ENCODE peak calls at places on chromosomes 12 and 14, in five cellular contexts. P, I, X, R and M are unnamed samples.

GRCh38 chr14:61296707-61297502 is 15.8 kb upstream of the TMEM30B start:
- DNase-seq in P (peak; percentile 56), R (no peak), I (peak; percentile 78), X (peak; percentile 57), M (peak; percentile 44)

GRCh38 chr12:10113920-10114319 is 15.1 kb upstream of the CLEC1A start:
- DNase-seq in P (no peak), R (no peak), I (no peak), X (peak; percentile 31), M (no peak)

GRCh38 chr12:30840715-30841114 is 85.8 kb upstream of the TSPAN11 start:
- DNase-seq in X (no peak), P (no peak), I (peak; percentile 6), R (no peak), M (no peak)

GRCh38 chr12:76908303-76909017 is 29.6 kb upstream of the CSRP2 start:
- DNase-seq in X (no peak), R (no peak), P (no peak), I (no peak), M (no peak)

GRCh38 chr12:68559984-68560822 is 50.5 kb upstream of the RAP1B start:
- DNase-seq in R (no peak), X (no peak), P (peak; percentile 20), I (no peak), M (no peak)

GRCh38 chr12:18951219-18951618 is 178.3 kb upstream of the PLEKHA5 start:
- DNase-seq in P (no peak), X (no peak), R (no peak), I (no peak), M (no peak)

GRCh38 chr14:22434901-22435565 is 154.0 kb downstream of the DAD1 start:
- DNase-seq in R (no peak), X (no peak), I (no peak), P (no peak), M (no peak)

GRCh38 chr12:12835378-12836145 is 22.4 kb downstream of the DDX47 start:
- DNase-seq in X (peak; percentile 100), I (no peak), R (no peak), P (peak; percentile 47), M (peak; percentile 97)

GRCh38 chr14:22848391-22849164 is 12.2 kb downstream of the MMP14 start:
- DNase-seq in I (peak; percentile 96), X (peak; percentile 69), R (peak; percentile 45), P (peak; percentile 92), M (peak; percentile 33)

GRCh38 chr14:104970231-104971068 is 7.7 kb downstream of the AHNAK2 start:
- DNase-seq in X (peak; percentile 86), P (peak; percentile 81), I (peak; percentile 80), R (no peak), M (peak; percentile 79)

GRCh38 chr12:120751389-120751788 is 25.8 kb downstream of the ACADS start:
- DNase-seq in X (no peak), P (no peak), I (no peak), R (no peak), M (no peak)

GRCh38 chr14:106417224-106418049 is 891.1 kb downstream of the TMEM121 start:
- DNase-seq in R (peak; percentile 77), I (peak; percentile 2), P (no peak), X (no peak), M (no peak)

GRCh38 chr14:22994762-22995275 is 12.5 kb upstream of the AJUBA start:
- DNase-seq in R (peak; percentile 52), I (peak; percentile 66), X (peak; percentile 22), P (peak; percentile 48), M (no peak)

GRCh38 chr12:43692064-43692463 is 66.5 kb downstream of the PUS7L start:
- DNase-seq in X (peak; percentile 52), R (no peak), I (peak; percentile 57), P (peak; percentile 67), M (peak; percentile 7)

DNA sequence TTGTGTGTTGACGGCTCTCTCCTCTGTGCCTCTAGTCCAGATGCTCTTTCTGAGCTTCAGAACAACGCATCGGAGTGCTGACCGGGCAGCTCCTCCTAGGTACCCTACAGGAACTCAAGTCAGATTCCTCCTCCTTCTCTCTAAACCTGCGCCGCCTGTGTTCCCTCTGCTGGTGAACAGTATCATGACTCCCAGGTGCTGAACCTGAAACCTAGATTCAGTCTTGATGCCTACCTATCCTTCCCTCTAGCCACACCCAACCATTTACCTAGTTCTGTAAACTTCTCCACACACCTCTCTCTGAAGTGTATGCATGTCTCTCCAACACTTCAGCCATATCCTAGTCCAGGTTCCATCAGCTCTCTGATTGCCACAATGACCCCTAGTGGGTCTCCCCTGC is 112.7 kb downstream of the EFCAB11 start:
- DNase-seq in I (no peak), P (no peak), R (no peak), X (no peak), M (no peak)
- TF ChIP-seq CTCF in I (no peak), P (no peak), R (no peak), X (peak; percentile 16), M (no peak)

GRCh38 chr14:103904493-103905107 is 23.7 kb upstream of the TDRD9 start:
- DNase-seq in R (no peak), P (peak; percentile 15), I (no peak), X (no peak), M (no peak)

GRCh38 chr14:103910262-103910935 is 17.9 kb upstream of the TDRD9 start:
- DNase-seq in I (peak; percentile 83), X (peak; percentile 92), R (peak; percentile 77), P (peak; percentile 66), M (peak; percentile 94)

GRCh38 chr14:103909531-103910261 is 18.6 kb upstream of the TDRD9 start:
- DNase-seq in X (no peak), R (no peak), P (no peak), I (no peak), M (no peak)

GRCh38 chr14:103908580-103908979 is 19.7 kb upstream of the TDRD9 start:
- DNase-seq in X (no peak), I (no peak), P (no peak), R (no peak), M (no peak)

GRCh38 chr14:103905861-103906456 is 22.3 kb upstream of the TDRD9 start:
- DNase-seq in P (no peak), X (no peak), I (no peak), R (no peak), M (no peak)
- TF ChIP-seq CTCF in P (no peak), X (no peak), I (peak; percentile 24), R (peak; percentile 35), M (no peak)

DNA sequence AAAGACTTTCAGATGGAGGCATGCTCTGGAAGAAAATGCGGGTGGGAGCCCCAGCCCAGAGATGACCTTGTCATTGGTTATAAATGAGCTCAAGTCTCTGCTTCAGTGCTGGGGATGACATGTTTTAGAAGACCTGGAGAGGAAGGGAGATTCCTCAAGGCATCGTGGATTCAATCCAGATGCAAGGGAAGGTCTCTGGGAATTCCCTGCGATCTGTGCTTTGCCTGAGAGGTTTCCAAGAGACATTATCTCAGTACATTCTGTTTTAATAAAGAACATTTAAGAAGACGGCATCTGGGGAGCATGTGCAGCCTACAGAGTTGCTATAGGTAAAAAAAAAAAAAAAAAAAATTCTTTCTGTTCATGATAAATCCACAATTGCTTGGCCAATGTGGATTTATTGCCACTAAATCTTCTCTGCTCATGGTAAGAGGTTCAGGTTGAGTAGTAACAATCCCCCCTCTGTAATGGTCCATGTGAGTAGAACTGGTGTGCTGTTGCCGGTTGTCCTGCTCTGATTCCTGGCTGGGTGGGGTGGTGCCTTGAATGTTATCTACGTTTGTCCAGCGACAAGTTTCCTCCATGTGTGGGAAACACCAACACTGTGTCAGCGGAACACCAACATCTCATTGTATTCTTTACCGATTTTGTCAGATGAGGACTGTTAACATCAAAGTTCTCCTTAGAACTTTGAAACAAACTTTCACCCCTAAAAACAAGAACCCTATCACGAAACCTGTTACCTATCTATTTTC is 230.0 kb downstream of the MSRB3 start:
- DNase-seq in R (no peak), P (no peak), X (no peak), I (no peak), M (no peak)
- TF ChIP-seq CTCF in R (no peak), P (no peak), X (no peak), I (no peak), M (no peak)

DNA sequence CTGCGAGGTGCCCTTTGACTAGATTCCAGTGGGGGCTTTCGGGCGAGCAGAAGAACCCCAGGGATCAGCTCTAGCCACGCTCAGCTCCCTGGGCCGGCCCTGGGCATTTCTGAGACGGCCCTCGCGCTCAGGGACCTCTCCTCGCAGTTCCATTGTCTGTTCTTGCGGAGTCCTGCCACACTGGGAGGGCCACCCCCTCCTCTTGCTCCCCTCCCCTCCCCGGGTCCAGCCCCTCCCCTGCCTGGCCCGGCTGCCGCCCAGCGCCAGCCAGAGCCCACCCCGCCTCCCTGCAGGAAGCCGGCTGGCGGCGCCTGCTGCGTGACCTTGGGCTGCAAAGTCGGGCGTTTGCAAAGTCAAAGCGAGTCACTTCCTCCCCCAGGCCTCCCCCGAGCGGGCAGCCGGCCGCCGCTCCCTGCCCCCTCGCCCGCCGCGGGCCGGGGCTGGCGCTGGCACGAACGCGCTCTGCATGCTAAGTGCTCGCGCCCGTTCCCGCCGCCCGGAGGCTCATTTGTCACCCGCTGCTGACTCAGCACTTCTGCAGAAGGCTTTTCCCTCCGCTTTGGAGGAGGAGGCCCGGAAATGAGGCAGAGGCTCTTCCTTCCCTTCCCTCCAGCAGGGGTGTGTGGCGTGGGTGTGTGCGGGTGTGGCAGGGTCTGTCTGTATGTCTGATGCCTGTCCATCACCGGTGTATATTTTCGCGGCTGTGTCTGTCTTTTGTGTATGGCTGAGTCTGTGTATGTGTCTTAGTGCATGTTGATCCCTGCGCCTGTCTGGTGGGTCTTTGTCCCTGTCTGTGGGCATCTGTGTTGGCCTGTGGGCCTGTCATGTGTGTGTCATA is 72.0 kb downstream of the IRF2BPL start:
- DNase-seq in X (peak; percentile 92), I (peak; percentile 95), P (peak; percentile 89), R (peak; percentile 59), M (peak; percentile 82)
- TF ChIP-seq CTCF in X (peak; percentile 3), I (no peak), P (no peak), R (no peak), M (no peak)